ENCODE peak calls at places on chromosomes 13 and 19, in eight cellular contexts. A is IMR-90, K is stomach, R is gastrocnemius medialis, Q is breast epithelium, X is uterus, J is transverse colon, U is heart left ventricle. E is an unnamed sample.

GRCh38 chr13:46600943-46601311 is 48.0 kb downstream of the LRCH1 start:
- DNase-seq in K (no peak), J (no peak), A (no peak), X (no peak), Q (no peak), R (no peak), U (no peak), E (no peak)

GRCh38 chr13:51793570-51794273 is 10.2 kb downstream of the DHRS12 start:
- DNase-seq in A (peak; percentile 91), R (no peak), X (no peak), U (no peak), J (no peak), K (no peak), Q (no peak), E (no peak)

GRCh38 chr19:5820785-5821184 is 15.9 kb downstream of the NRTN start:
- DNase-seq in Q (no peak), A (no peak), U (no peak), X (no peak), R (no peak), J (no peak), K (no peak), E (no peak)

GRCh38 chr13:52348081-52348480 is 57.9 kb downstream of the THSD1 start:
- DNase-seq in X (no peak), J (no peak), Q (peak; percentile 42), K (no peak), U (no peak), R (no peak), A (peak; percentile 88), E (no peak)

GRCh38 chr19:33226550-33227241 is 1.0 kb upstream of the SLC7A10 start:
- DNase-seq in J (peak; percentile 29), U (no peak), K (peak; percentile 42), Q (no peak), R (no peak), A (no peak), X (no peak), E (no peak)

GRCh38 chr19:6086081-6086858 is 24.0 kb downstream of the RFX2 start:
- DNase-seq in J (no peak), R (no peak), Q (no peak), X (no peak), U (no peak), A (peak; percentile 71), K (no peak), E (no peak)

GRCh38 chr19:14073925-14074838 is 1.6 kb downstream of the MISP3 start:
- DNase-seq in R (no peak), U (no peak), A (peak; percentile 25), J (peak; percentile 78), X (no peak), K (peak; percentile 66), Q (no peak), E (no peak)

GRCh38 chr19:28285078-28285477 is 927.9 kb downstream of the UQCRFS1 start:
- DNase-seq in A (no peak), R (no peak), K (no peak), J (no peak), U (no peak), Q (no peak), X (no peak), E (no peak)

GRCh38 chr13:96444676-96445075 is 354.8 kb downstream of the HS6ST3 start:
- DNase-seq in A (no peak), R (no peak), J (no peak), U (no peak), X (no peak), Q (no peak), K (no peak), E (no peak)

GRCh38 chr19:51258165-51258564 is 7.3 kb downstream of the SIGLECL1 start:
- DNase-seq in K (no peak), Q (no peak), A (no peak), R (no peak), U (no peak), J (no peak), X (no peak), E (no peak)

GRCh38 chr13:40186041-40186440 is 480.4 kb downstream of the FOXO1 start:
- DNase-seq in Q (no peak), R (no peak), U (no peak), A (no peak), J (no peak), X (no peak), K (no peak), E (no peak)

GRCh38 chr19:43718627-43719377 is 2.9 kb downstream of the IRGC start:
- DNase-seq in Q (no peak), R (no peak), X (no peak), U (no peak), J (no peak), K (no peak), A (no peak), E (no peak)

DNA sequence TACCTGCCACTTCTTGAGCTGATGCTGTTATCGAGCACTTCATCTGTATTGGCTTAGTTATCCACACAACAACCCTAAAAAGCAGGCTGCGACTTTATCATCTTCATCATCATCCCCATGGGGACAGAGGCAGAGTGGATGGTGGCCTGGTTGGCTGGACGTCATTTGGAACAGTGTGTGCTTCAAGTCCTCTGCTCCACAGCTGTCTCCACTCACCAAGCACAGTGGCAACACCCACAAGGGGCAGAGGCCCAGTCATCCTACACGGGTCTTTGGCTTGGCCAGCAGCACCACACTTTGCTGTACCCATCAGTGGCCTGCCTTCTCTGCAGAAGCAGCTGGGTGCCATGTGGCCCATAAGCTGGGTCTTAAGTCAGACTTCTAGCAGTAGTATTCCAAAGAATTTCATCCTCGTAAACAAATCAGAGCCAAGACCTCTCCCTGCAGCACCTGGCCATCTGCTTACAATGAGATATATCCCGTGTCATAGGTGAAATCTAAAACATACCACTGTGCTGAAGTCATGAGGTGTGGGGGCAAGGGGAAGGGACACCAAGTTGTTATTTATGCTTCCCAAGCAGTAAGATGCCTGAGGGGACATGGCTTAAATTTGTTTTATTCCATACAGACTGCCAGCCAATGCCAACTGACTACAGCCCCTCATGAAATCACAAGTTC is 47.9 kb upstream of the EPHX3 start:
- DNase-seq in J (no peak), R (peak; percentile 94), U (no peak), Q (no peak), X (no peak), A (peak; percentile 71), K (no peak), E (no peak)
- TF ChIP-seq POLR2A in J (no peak), R (no peak), U (no peak), Q (no peak), X (no peak), A (no peak), K (no peak), E (no peak)

GRCh38 chr19:784541-784940 is 12.7 kb upstream of the PTBP1 start:
- DNase-seq in Q (no peak), J (no peak), K (no peak), U (no peak), A (no peak), X (no peak), R (no peak), E (no peak)

GRCh38 chr19:780935-781334 is 16.3 kb upstream of the PTBP1 start:
- DNase-seq in U (no peak), J (no peak), K (no peak), A (no peak), R (no peak), X (no peak), Q (no peak), E (no peak)

GRCh38 chr19:781800-782194 is 15.5 kb upstream of the PTBP1 start:
- DNase-seq in J (no peak), K (no peak), U (no peak), X (no peak), R (no peak), A (no peak), Q (no peak), E (no peak)

GRCh38 chr19:778910-779653 is 18.2 kb upstream of the PTBP1 start:
- DNase-seq in J (peak; percentile 38), A (peak; percentile 94), R (no peak), X (no peak), U (no peak), Q (peak; percentile 74), K (no peak), E (no peak)

GRCh38 chr19:782195-783043 is 14.8 kb upstream of the PTBP1 start:
- DNase-seq in J (no peak), Q (no peak), R (no peak), X (no peak), K (peak; percentile 53), A (peak; percentile 33), U (no peak), E (no peak)
- TF ChIP-seq POLR2A in J (no peak), Q (no peak), R (no peak), X (no peak), K (no peak), A (no peak), U (no peak), E (no peak)

GRCh38 chr13:48626077-48626449 is 27.7 kb upstream of the CYSLTR2 start:
- DNase-seq in U (peak; percentile 39), J (no peak), R (no peak), Q (no peak), K (no peak), X (peak; percentile 47), A (peak; percentile 53), E (no peak)
- TF ChIP-seq POLR2A in U (no peak), J (no peak), R (no peak), Q (no peak), K (no peak), X (no peak), A (no peak), E (no peak)

GRCh38 chr13:79079351-79079839 is 326.7 kb downstream of the RBM26 start:
- DNase-seq in K (no peak), R (no peak), X (no peak), A (no peak), Q (no peak), U (no peak), J (no peak), E (no peak)

GRCh38 chr13:79081942-79082341 is 324.1 kb downstream of the RBM26 start:
- DNase-seq in X (no peak), K (no peak), A (no peak), Q (no peak), J (no peak), U (no peak), R (no peak), E (no peak)

GRCh38 chr13:79090552-79091159 is 315.4 kb downstream of the RBM26 start:
- DNase-seq in Q (no peak), R (no peak), X (no peak), K (no peak), A (no peak), J (no peak), U (no peak), E (no peak)

DNA sequence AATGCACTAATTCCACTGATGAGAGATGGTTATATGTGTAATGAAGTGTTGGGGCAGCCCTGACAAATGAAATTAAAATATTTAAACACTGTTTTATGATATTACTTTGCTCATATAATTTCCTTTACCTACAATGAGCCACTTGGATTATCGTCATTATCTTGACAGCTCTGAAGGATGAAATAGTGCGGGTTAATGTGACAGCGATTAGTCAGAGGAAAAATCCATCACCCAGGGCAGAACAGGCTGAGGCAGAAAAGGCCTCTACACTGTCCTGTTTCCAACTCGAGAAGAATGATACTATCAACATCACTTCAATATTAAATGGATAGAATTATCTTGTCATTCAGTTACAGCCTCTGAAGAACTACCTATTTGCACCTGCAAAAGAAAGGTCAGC is 321.0 kb downstream of the RBM26 start:
- DNase-seq in U (no peak), J (no peak), A (no peak), R (no peak), K (no peak), X (no peak), Q (no peak), E (no peak)
- TF ChIP-seq POLR2A in U (no peak), J (no peak), A (no peak), R (no peak), K (no peak), X (no peak), Q (no peak), E (no peak)

E was measured in esophagus squamous epithelium.